ENCODE peak calls at places on chromosomes 13 and 19, in six cellular contexts. One of them, this sample, is unnamed.

GRCh38 chr13:77378662-77379061 is 51.8 kb upstream of the MYCBP2 start:
- DNase-seq in NB4: no peak
- DNase-seq in naive thymus-derived CD4-positive, alpha-beta T cell: no peak
- DNase-seq in Panc1: no peak
- DNase-seq in uterus: no peak
- DNase-seq in WERI-Rb-1: no peak
- DNase-seq in this sample: no peak

GRCh38 chr13:52711277-52711676 is 28.3 kb downstream of the CNMD start:
- DNase-seq in Panc1: no peak
- DNase-seq in WERI-Rb-1: no peak
- DNase-seq in naive thymus-derived CD4-positive, alpha-beta T cell: no peak
- DNase-seq in NB4: no peak
- DNase-seq in uterus: no peak
- DNase-seq in this sample: peak

GRCh38 chr19:49212302-49212701 is 54.7 kb downstream of the TRPM4 start:
- DNase-seq in uterus: no peak
- DNase-seq in NB4: no peak
- DNase-seq in WERI-Rb-1: no peak
- DNase-seq in Panc1: no peak
- DNase-seq in naive thymus-derived CD4-positive, alpha-beta T cell: no peak
- DNase-seq in this sample: no peak

GRCh38 chr13:39776439-39776838 is 121.0 kb downstream of the COG6 start:
- DNase-seq in uterus: no peak
- DNase-seq in NB4: no peak
- DNase-seq in WERI-Rb-1: no peak
- DNase-seq in Panc1: no peak
- DNase-seq in naive thymus-derived CD4-positive, alpha-beta T cell: no peak
- DNase-seq in this sample: no peak

GRCh38 chr19:8640402-8641004 is 10.1 kb downstream of the NFILZ start:
- DNase-seq in uterus: peak
- DNase-seq in NB4: peak
- DNase-seq in Panc1: no peak
- DNase-seq in WERI-Rb-1: no peak
- DNase-seq in naive thymus-derived CD4-positive, alpha-beta T cell: no peak
- DNase-seq in this sample: no peak

GRCh38 chr19:38736036-38736412 is 8.2 kb downstream of the CAPN12 start:
- DNase-seq in uterus: peak
- DNase-seq in NB4: no peak
- DNase-seq in naive thymus-derived CD4-positive, alpha-beta T cell: peak
- DNase-seq in Panc1: no peak
- DNase-seq in WERI-Rb-1: peak
- DNase-seq in this sample: peak

GRCh38 chr13:26698392-26699196 is 62.0 kb downstream of the GPR12 start:
- DNase-seq in uterus: peak
- DNase-seq in NB4: peak
- DNase-seq in naive thymus-derived CD4-positive, alpha-beta T cell: peak
- DNase-seq in Panc1: peak
- DNase-seq in WERI-Rb-1: peak
- DNase-seq in this sample: peak

GRCh38 chr13:53110181-53110580 is 81.6 kb downstream of the OLFM4 start:
- DNase-seq in naive thymus-derived CD4-positive, alpha-beta T cell: no peak
- DNase-seq in WERI-Rb-1: no peak
- DNase-seq in NB4: no peak
- DNase-seq in uterus: no peak
- DNase-seq in Panc1: no peak
- DNase-seq in this sample: no peak

GRCh38 chr13:88068975-88069374 is 397.8 kb downstream of the SLITRK5 start:
- DNase-seq in naive thymus-derived CD4-positive, alpha-beta T cell: no peak
- DNase-seq in Panc1: no peak
- DNase-seq in NB4: peak
- DNase-seq in uterus: no peak
- DNase-seq in WERI-Rb-1: peak
- DNase-seq in this sample: peak

GRCh38 chr19:57262044-57262443 is 18.2 kb upstream of the ZNF460 start:
- DNase-seq in NB4: no peak
- DNase-seq in Panc1: no peak
- DNase-seq in uterus: no peak
- DNase-seq in naive thymus-derived CD4-positive, alpha-beta T cell: no peak
- DNase-seq in WERI-Rb-1: no peak
- DNase-seq in this sample: no peak

GRCh38 chr19:2774953-2775555 is 8.0 kb downstream of the SGTA start:
- DNase-seq in Panc1: no peak
- DNase-seq in WERI-Rb-1: no peak
- DNase-seq in NB4: no peak
- DNase-seq in uterus: no peak
- DNase-seq in naive thymus-derived CD4-positive, alpha-beta T cell: no peak
- DNase-seq in this sample: no peak

GRCh38 chr19:51083783-51084182 is 1.1 kb upstream of the KLK14 start:
- DNase-seq in NB4: no peak
- DNase-seq in naive thymus-derived CD4-positive, alpha-beta T cell: no peak
- DNase-seq in uterus: no peak
- DNase-seq in WERI-Rb-1: no peak
- DNase-seq in Panc1: no peak
- DNase-seq in this sample: no peak

GRCh38 chr13:94178625-94179244 is 300.7 kb downstream of the DCT start:
- DNase-seq in WERI-Rb-1: no peak
- DNase-seq in Panc1: no peak
- DNase-seq in naive thymus-derived CD4-positive, alpha-beta T cell: no peak
- DNase-seq in uterus: no peak
- DNase-seq in NB4: no peak
- DNase-seq in this sample: no peak

GRCh38 chr19:34681478-34681877 is 4.0 kb downstream of the ZNF302 start:
- DNase-seq in naive thymus-derived CD4-positive, alpha-beta T cell: no peak
- DNase-seq in NB4: no peak
- DNase-seq in uterus: no peak
- DNase-seq in WERI-Rb-1: no peak
- DNase-seq in Panc1: no peak
- DNase-seq in this sample: no peak

GRCh38 chr19:38003427-38004099 is 96.6 kb downstream of the SIPA1L3 start:
- DNase-seq in uterus: peak
- DNase-seq in WERI-Rb-1: peak
- DNase-seq in naive thymus-derived CD4-positive, alpha-beta T cell: peak
- DNase-seq in NB4: peak
- DNase-seq in Panc1: no peak
- DNase-seq in this sample: peak

GRCh38 chr19:1425902-1426301 is 12.3 kb upstream of the RPS15 start:
- DNase-seq in naive thymus-derived CD4-positive, alpha-beta T cell: no peak
- DNase-seq in NB4: no peak
- DNase-seq in WERI-Rb-1: no peak
- DNase-seq in Panc1: no peak
- DNase-seq in uterus: no peak
- DNase-seq in this sample: no peak

GRCh38 chr13:73898276-73898675 is 235.9 kb downstream of the KLF12 start:
- DNase-seq in NB4: no peak
- DNase-seq in WERI-Rb-1: no peak
- DNase-seq in Panc1: no peak
- DNase-seq in naive thymus-derived CD4-positive, alpha-beta T cell: no peak
- DNase-seq in uterus: no peak
- DNase-seq in this sample: no peak

GRCh38 chr13:23718916-23719470 is 148.8 kb downstream of the TNFRSF19 start:
- DNase-seq in uterus: no peak
- DNase-seq in Panc1: no peak
- DNase-seq in WERI-Rb-1: no peak
- DNase-seq in NB4: no peak
- DNase-seq in naive thymus-derived CD4-positive, alpha-beta T cell: no peak
- DNase-seq in this sample: no peak

GRCh38 chr19:27828781-27829275 is 1384.1 kb downstream of the UQCRFS1 start:
- DNase-seq in naive thymus-derived CD4-positive, alpha-beta T cell: no peak
- DNase-seq in WERI-Rb-1: no peak
- DNase-seq in uterus: no peak
- DNase-seq in Panc1: no peak
- DNase-seq in NB4: no peak
- DNase-seq in this sample: no peak

GRCh38 chr13:107373551-107373950 is 805.6 kb upstream of the ARGLU1 start:
- DNase-seq in naive thymus-derived CD4-positive, alpha-beta T cell: no peak
- DNase-seq in Panc1: no peak
- DNase-seq in WERI-Rb-1: no peak
- DNase-seq in uterus: no peak
- DNase-seq in NB4: peak
- DNase-seq in this sample: peak

GRCh38 chr19:13334801-13335481 is 171.3 kb downstream of the CACNA1A start:
- DNase-seq in WERI-Rb-1: no peak
- DNase-seq in uterus: no peak
- DNase-seq in Panc1: no peak
- DNase-seq in naive thymus-derived CD4-positive, alpha-beta T cell: no peak
- DNase-seq in NB4: peak
- DNase-seq in this sample: no peak

GRCh38 chr13:67238861-67239260 is 8.7 kb upstream of the PCDH9 start:
- DNase-seq in Panc1: no peak
- DNase-seq in NB4: no peak
- DNase-seq in uterus: no peak
- DNase-seq in naive thymus-derived CD4-positive, alpha-beta T cell: no peak
- DNase-seq in WERI-Rb-1: no peak
- DNase-seq in this sample: no peak

GRCh38 chr19:7469654-7470285 is 19.1 kb downstream of the PEX11G start:
- DNase-seq in uterus: no peak
- DNase-seq in Panc1: no peak
- DNase-seq in naive thymus-derived CD4-positive, alpha-beta T cell: no peak
- DNase-seq in NB4: no peak
- DNase-seq in WERI-Rb-1: no peak
- DNase-seq in this sample: no peak

GRCh38 chr19:18452386-18452785 is 14.5 kb upstream of the ISYNA1 start:
- DNase-seq in NB4: no peak
- DNase-seq in Panc1: no peak
- DNase-seq in uterus: no peak
- DNase-seq in WERI-Rb-1: no peak
- DNase-seq in naive thymus-derived CD4-positive, alpha-beta T cell: no peak
- DNase-seq in this sample: no peak

GRCh38 chr19:41123716-41124244 is 9.5 kb downstream of the CYP2F1 start:
- DNase-seq in uterus: no peak
- DNase-seq in WERI-Rb-1: no peak
- DNase-seq in Panc1: no peak
- DNase-seq in naive thymus-derived CD4-positive, alpha-beta T cell: no peak
- DNase-seq in NB4: no peak
- DNase-seq in this sample: no peak

GRCh38 chr13:89518289-89519077 is 1829.0 kb upstream of the MIR17HG start:
- DNase-seq in uterus: no peak
- DNase-seq in NB4: no peak
- DNase-seq in WERI-Rb-1: no peak
- DNase-seq in naive thymus-derived CD4-positive, alpha-beta T cell: no peak
- DNase-seq in Panc1: no peak
- DNase-seq in this sample: no peak

GRCh38 chr19:9251236-9251635 is 506 bp downstream of the OR7E24 start:
- DNase-seq in WERI-Rb-1: no peak
- DNase-seq in uterus: no peak
- DNase-seq in Panc1: no peak
- DNase-seq in naive thymus-derived CD4-positive, alpha-beta T cell: no peak
- DNase-seq in NB4: no peak
- DNase-seq in this sample: no peak

GRCh38 chr13:112592647-112593046 is 4.7 kb upstream of the TUBGCP3 start:
- DNase-seq in NB4: no peak
- DNase-seq in Panc1: no peak
- DNase-seq in naive thymus-derived CD4-positive, alpha-beta T cell: no peak
- DNase-seq in WERI-Rb-1: no peak
- DNase-seq in uterus: no peak
- DNase-seq in this sample: no peak

GRCh38 chr13:108959254-108959653 is 329.8 kb downstream of the MYO16 start:
- DNase-seq in Panc1: no peak
- DNase-seq in uterus: no peak
- DNase-seq in NB4: no peak
- DNase-seq in WERI-Rb-1: no peak
- DNase-seq in naive thymus-derived CD4-positive, alpha-beta T cell: no peak
- DNase-seq in this sample: no peak
- H3K4me3 ChIP-seq in Panc1: no peak
- H3K4me3 ChIP-seq in uterus: no peak
- H3K4me3 ChIP-seq in NB4: no peak
- H3K4me3 ChIP-seq in WERI-Rb-1: no peak
- H3K4me3 ChIP-seq in naive thymus-derived CD4-positive, alpha-beta T cell: no peak
- H3K4me3 ChIP-seq in this sample: no peak

DNA sequence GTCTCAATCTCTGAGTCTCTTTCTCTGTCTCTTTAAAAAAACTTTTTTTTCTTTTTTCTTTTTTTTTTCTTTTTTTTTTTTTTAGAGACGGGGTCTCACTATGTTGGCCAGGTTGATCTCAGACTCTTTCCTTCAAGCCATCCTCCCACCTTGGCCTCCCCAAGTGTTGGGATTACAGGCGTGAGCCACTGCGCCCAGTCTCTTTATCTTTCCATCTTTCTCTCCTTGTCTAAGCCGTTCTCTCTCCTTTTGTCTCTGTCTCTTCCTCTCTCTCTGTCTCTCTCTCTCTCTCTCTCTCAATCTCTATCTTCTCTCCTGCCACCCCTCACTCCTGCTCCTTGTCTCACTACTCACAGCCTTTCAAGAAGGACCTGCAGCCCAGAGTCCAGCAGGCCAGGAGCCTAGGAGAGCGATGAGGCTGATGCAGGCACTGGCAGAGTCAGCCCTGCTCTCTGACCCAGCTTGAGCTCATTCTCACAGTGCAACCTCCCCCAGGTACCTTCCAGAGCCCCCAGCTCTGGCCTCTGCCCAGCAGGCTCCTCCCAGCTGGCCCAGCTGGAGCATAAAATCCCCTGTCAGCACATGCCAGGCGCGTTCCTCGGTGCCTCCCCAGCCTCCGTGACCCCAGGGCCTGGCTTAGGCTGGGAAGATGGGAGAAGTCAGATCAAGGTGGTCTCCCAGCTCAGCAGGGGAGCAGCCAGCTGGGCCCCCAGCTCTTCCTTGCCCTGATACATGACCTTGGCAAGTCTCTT is at the start of gene NPHS1:
- DNase-seq in WERI-Rb-1: peak
- DNase-seq in NB4: no peak
- DNase-seq in uterus: no peak
- DNase-seq in naive thymus-derived CD4-positive, alpha-beta T cell: no peak
- DNase-seq in Panc1: no peak
- DNase-seq in this sample: no peak
- H3K4me3 ChIP-seq in WERI-Rb-1: no peak
- H3K4me3 ChIP-seq in NB4: no peak
- H3K4me3 ChIP-seq in uterus: no peak
- H3K4me3 ChIP-seq in naive thymus-derived CD4-positive, alpha-beta T cell: no peak
- H3K4me3 ChIP-seq in Panc1: no peak
- H3K4me3 ChIP-seq in this sample: no peak

DNA sequence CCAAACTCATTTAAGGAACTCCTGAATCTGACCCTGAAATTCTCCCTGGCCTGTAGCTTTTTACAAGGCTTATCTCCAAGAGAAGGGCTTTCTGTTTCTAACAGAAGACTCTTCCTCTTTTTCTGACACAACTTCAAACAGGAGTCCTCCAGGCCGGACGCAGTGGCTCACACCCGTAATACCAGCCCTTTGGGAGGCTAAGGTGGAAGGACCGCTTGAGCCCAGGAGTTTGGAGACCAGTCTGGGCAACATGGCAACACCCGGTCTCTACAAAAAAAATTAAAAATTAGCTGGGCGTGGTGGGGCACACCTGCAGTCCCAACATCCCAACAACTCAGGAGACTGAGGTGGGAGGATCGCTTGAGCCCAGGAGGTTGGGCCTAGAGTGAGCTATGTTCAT is 41.8 kb downstream of the CARS2 start:
- DNase-seq in NB4: no peak
- DNase-seq in Panc1: no peak
- DNase-seq in uterus: no peak
- DNase-seq in naive thymus-derived CD4-positive, alpha-beta T cell: no peak
- DNase-seq in WERI-Rb-1: no peak
- DNase-seq in this sample: no peak
- H3K4me3 ChIP-seq in NB4: no peak
- H3K4me3 ChIP-seq in Panc1: no peak
- H3K4me3 ChIP-seq in uterus: no peak
- H3K4me3 ChIP-seq in naive thymus-derived CD4-positive, alpha-beta T cell: no peak
- H3K4me3 ChIP-seq in WERI-Rb-1: no peak
- H3K4me3 ChIP-seq in this sample: no peak

DNA sequence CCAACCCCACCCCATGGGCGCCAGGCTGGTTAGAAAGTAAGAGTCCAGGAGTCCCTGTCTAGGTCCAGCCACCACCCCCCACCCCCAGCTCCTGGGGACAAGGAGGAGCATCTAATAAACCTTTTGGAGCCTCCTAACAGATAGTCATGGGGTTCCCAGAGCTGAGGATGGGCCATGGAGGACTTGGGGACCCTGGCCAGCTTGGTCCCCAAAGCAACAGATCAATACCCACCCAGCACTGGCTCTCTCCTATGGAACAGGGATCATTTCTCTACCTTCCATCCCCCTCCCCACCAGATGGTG is 9.4 kb downstream of the NR2F6 start:
- DNase-seq in naive thymus-derived CD4-positive, alpha-beta T cell: no peak
- DNase-seq in NB4: no peak
- DNase-seq in Panc1: no peak
- DNase-seq in uterus: no peak
- DNase-seq in WERI-Rb-1: peak
- DNase-seq in this sample: no peak
- H3K4me3 ChIP-seq in naive thymus-derived CD4-positive, alpha-beta T cell: no peak
- H3K4me3 ChIP-seq in NB4: no peak
- H3K4me3 ChIP-seq in Panc1: peak
- H3K4me3 ChIP-seq in uterus: no peak
- H3K4me3 ChIP-seq in WERI-Rb-1: no peak
- H3K4me3 ChIP-seq in this sample: peak

This sample was measured in neural progenitor cell.